ENCODE peak calls at places on chromosomes 12 and 14, in eight cellular contexts. One of them, this sample, is unnamed.

GRCh38 chr14:92644601-92645515 is 103.6 kb downstream of the LGMN start:
- DNase-seq in colonic mucosa: no peak
- DNase-seq in HTR-8/SVneo: no peak
- DNase-seq in AG08395: no peak
- DNase-seq in HuH-7.5: no peak
- DNase-seq in activated CD8-positive, alpha-beta memory T cell treated with anti-CD3 and anti-CD28 coated beads for 4 hours: no peak
- DNase-seq in HuH-7: no peak
- DNase-seq in kidney tubule cell: no peak
- DNase-seq in this sample: no peak

GRCh38 chr14:43983721-43984120 is 523.4 kb downstream of the FSCB start:
- DNase-seq in colonic mucosa: no peak
- DNase-seq in AG08395: no peak
- DNase-seq in HuH-7.5: no peak
- DNase-seq in kidney tubule cell: no peak
- DNase-seq in activated CD8-positive, alpha-beta memory T cell treated with anti-CD3 and anti-CD28 coated beads for 4 hours: no peak
- DNase-seq in HTR-8/SVneo: no peak
- DNase-seq in HuH-7: no peak
- DNase-seq in this sample: no peak

GRCh38 chr14:24238123-24238522 is 4.3 kb downstream of the TINF2 start:
- DNase-seq in kidney tubule cell: peak
- DNase-seq in HuH-7: no peak
- DNase-seq in HuH-7.5: no peak
- DNase-seq in AG08395: no peak
- DNase-seq in HTR-8/SVneo: no peak
- DNase-seq in activated CD8-positive, alpha-beta memory T cell treated with anti-CD3 and anti-CD28 coated beads for 4 hours: peak
- DNase-seq in colonic mucosa: no peak
- DNase-seq in this sample: no peak

GRCh38 chr14:102087762-102088011 is 843 bp upstream of the HSP90AA1 start:
- DNase-seq in kidney tubule cell: no peak
- DNase-seq in colonic mucosa: no peak
- DNase-seq in HuH-7: no peak
- DNase-seq in HTR-8/SVneo: no peak
- DNase-seq in AG08395: no peak
- DNase-seq in HuH-7.5: no peak
- DNase-seq in activated CD8-positive, alpha-beta memory T cell treated with anti-CD3 and anti-CD28 coated beads for 4 hours: no peak
- DNase-seq in this sample: no peak

GRCh38 chr14:52845079-52845478 is 53.7 kb upstream of the GNPNAT1 start:
- DNase-seq in HuH-7.5: no peak
- DNase-seq in HuH-7: no peak
- DNase-seq in colonic mucosa: no peak
- DNase-seq in AG08395: no peak
- DNase-seq in activated CD8-positive, alpha-beta memory T cell treated with anti-CD3 and anti-CD28 coated beads for 4 hours: no peak
- DNase-seq in kidney tubule cell: no peak
- DNase-seq in HTR-8/SVneo: no peak
- DNase-seq in this sample: no peak

GRCh38 chr12:95674088-95674595 is 116.4 kb downstream of the NTN4 start:
- DNase-seq in kidney tubule cell: no peak
- DNase-seq in HuH-7.5: no peak
- DNase-seq in activated CD8-positive, alpha-beta memory T cell treated with anti-CD3 and anti-CD28 coated beads for 4 hours: no peak
- DNase-seq in HuH-7: no peak
- DNase-seq in AG08395: no peak
- DNase-seq in HTR-8/SVneo: no peak
- DNase-seq in colonic mucosa: no peak
- DNase-seq in this sample: no peak

GRCh38 chr12:98701166-98701565 is 56.1 kb downstream of the APAF1 start:
- DNase-seq in HuH-7: no peak
- DNase-seq in AG08395: no peak
- DNase-seq in HuH-7.5: no peak
- DNase-seq in HTR-8/SVneo: no peak
- DNase-seq in activated CD8-positive, alpha-beta memory T cell treated with anti-CD3 and anti-CD28 coated beads for 4 hours: no peak
- DNase-seq in kidney tubule cell: no peak
- DNase-seq in colonic mucosa: no peak
- DNase-seq in this sample: no peak

GRCh38 chr14:79473676-79474075 is 737.6 kb downstream of the DIO2 start:
- DNase-seq in kidney tubule cell: no peak
- DNase-seq in HuH-7: no peak
- DNase-seq in colonic mucosa: no peak
- DNase-seq in HuH-7.5: no peak
- DNase-seq in activated CD8-positive, alpha-beta memory T cell treated with anti-CD3 and anti-CD28 coated beads for 4 hours: no peak
- DNase-seq in HTR-8/SVneo: no peak
- DNase-seq in AG08395: no peak
- DNase-seq in this sample: no peak

GRCh38 chr12:109881752-109882151 is 1.4 kb upstream of the GLTP start:
- DNase-seq in colonic mucosa: no peak
- DNase-seq in AG08395: no peak
- DNase-seq in HuH-7.5: no peak
- DNase-seq in HTR-8/SVneo: no peak
- DNase-seq in HuH-7: no peak
- DNase-seq in activated CD8-positive, alpha-beta memory T cell treated with anti-CD3 and anti-CD28 coated beads for 4 hours: no peak
- DNase-seq in kidney tubule cell: peak
- DNase-seq in this sample: no peak

GRCh38 chr14:67151082-67151666 is 38.1 kb upstream of the GARIN2 start:
- DNase-seq in AG08395: no peak
- DNase-seq in HuH-7.5: no peak
- DNase-seq in HTR-8/SVneo: peak
- DNase-seq in HuH-7: no peak
- DNase-seq in activated CD8-positive, alpha-beta memory T cell treated with anti-CD3 and anti-CD28 coated beads for 4 hours: no peak
- DNase-seq in kidney tubule cell: no peak
- DNase-seq in colonic mucosa: no peak
- DNase-seq in this sample: no peak

GRCh38 chr12:93022603-93023340 is 93.7 kb upstream of the EEA1 start:
- DNase-seq in colonic mucosa: no peak
- DNase-seq in kidney tubule cell: peak
- DNase-seq in HuH-7.5: no peak
- DNase-seq in AG08395: no peak
- DNase-seq in activated CD8-positive, alpha-beta memory T cell treated with anti-CD3 and anti-CD28 coated beads for 4 hours: no peak
- DNase-seq in HuH-7: no peak
- DNase-seq in HTR-8/SVneo: no peak
- DNase-seq in this sample: no peak

GRCh38 chr12:107992870-107993451 is 136.1 kb upstream of the WSCD2 start:
- DNase-seq in HTR-8/SVneo: peak
- DNase-seq in HuH-7.5: peak
- DNase-seq in kidney tubule cell: peak
- DNase-seq in activated CD8-positive, alpha-beta memory T cell treated with anti-CD3 and anti-CD28 coated beads for 4 hours: no peak
- DNase-seq in AG08395: peak
- DNase-seq in colonic mucosa: peak
- DNase-seq in HuH-7: peak
- DNase-seq in this sample: no peak

GRCh38 chr12:67539946-67540345 is 108.6 kb upstream of the DYRK2 start:
- DNase-seq in HTR-8/SVneo: no peak
- DNase-seq in kidney tubule cell: no peak
- DNase-seq in HuH-7: no peak
- DNase-seq in colonic mucosa: no peak
- DNase-seq in activated CD8-positive, alpha-beta memory T cell treated with anti-CD3 and anti-CD28 coated beads for 4 hours: no peak
- DNase-seq in HuH-7.5: no peak
- DNase-seq in AG08395: peak
- DNase-seq in this sample: no peak

GRCh38 chr12:24066097-24066496 is 116.6 kb upstream of the SOX5 start:
- DNase-seq in HuH-7.5: no peak
- DNase-seq in kidney tubule cell: no peak
- DNase-seq in AG08395: no peak
- DNase-seq in HTR-8/SVneo: no peak
- DNase-seq in colonic mucosa: no peak
- DNase-seq in activated CD8-positive, alpha-beta memory T cell treated with anti-CD3 and anti-CD28 coated beads for 4 hours: no peak
- DNase-seq in HuH-7: no peak
- DNase-seq in this sample: no peak

GRCh38 chr12:53048033-53048779 is 1.7 kb upstream of the TNS2 start:
- DNase-seq in activated CD8-positive, alpha-beta memory T cell treated with anti-CD3 and anti-CD28 coated beads for 4 hours: no peak
- DNase-seq in HuH-7: peak
- DNase-seq in kidney tubule cell: peak
- DNase-seq in AG08395: no peak
- DNase-seq in HuH-7.5: peak
- DNase-seq in colonic mucosa: peak
- DNase-seq in HTR-8/SVneo: peak
- DNase-seq in this sample: no peak

GRCh38 chr14:103854017-103854808 is 6.8 kb upstream of the PPP1R13B start:
- DNase-seq in HuH-7.5: no peak
- DNase-seq in HuH-7: no peak
- DNase-seq in colonic mucosa: no peak
- DNase-seq in HTR-8/SVneo: no peak
- DNase-seq in AG08395: no peak
- DNase-seq in activated CD8-positive, alpha-beta memory T cell treated with anti-CD3 and anti-CD28 coated beads for 4 hours: no peak
- DNase-seq in kidney tubule cell: peak
- DNase-seq in this sample: no peak